ENCODE peak calls at places on chromosomes 2 and 18, in seven cellular contexts. M is SK-N-SH, J is neural progenitor cell, U is hepatocyte, L is OCI-LY7, R is GM23338, W is HCT116. T is an unnamed sample. For H3K79me2, the result is how much of the 10 kb centered on the place peaks cover.

GRCh38 chr2:60565472-60565871 is 12.0 kb upstream of the BCL11A start:
- DNase-seq in M (no peak), J (peak), U (peak), L (peak), R (peak), W (peak), T (peak)

GRCh38 chr18:79871481-79872091 is 73.8 kb downstream of the KCNG2 start:
- DNase-seq in M (peak), J (no peak), U (no peak), L (no peak), R (no peak), W (no peak), T (no peak)

GRCh38 chr2:118013724-118014491 is at the start of gene CCDC93:
- DNase-seq in M (peak), J (peak), U (peak), L (peak), R (peak), W (peak), T (peak)

GRCh38 chr2:85288244-85288725 is 39.5 kb downstream of the TGOLN2 start:
- DNase-seq in M (no peak), J (peak), U (peak), L (no peak), R (peak), W (peak), T (no peak)

GRCh38 chr2:207163053-207163814 is 2.5 kb downstream of the KLF7 start:
- DNase-seq in M (no peak), J (no peak), U (peak), L (no peak), R (peak), W (peak), T (no peak)

GRCh38 chr2:138997849-138998517 is 217.8 kb upstream of the NXPH2 start:
- DNase-seq in M (no peak), J (no peak), U (no peak), L (no peak), R (no peak), W (peak), T (no peak)

GRCh38 chr18:3456686-3457069 is 6.7 kb downstream of the TGIF1 start:
- DNase-seq in M (no peak), J (no peak), U (peak), L (no peak), R (no peak), W (no peak), T (no peak)

GRCh38 chr2:162828545-162828944 is 10.0 kb downstream of the KCNH7 start:
- DNase-seq in M (no peak), J (no peak), U (peak), L (no peak), R (no peak), W (no peak), T (peak)

GRCh38 chr2:72689579-72690170 is 136.2 kb downstream of the EXOC6B start:
- DNase-seq in M (no peak), J (no peak), U (no peak), L (no peak), R (no peak), W (no peak), T (no peak)

GRCh38 chr2:96830064-96830562 is 13.7 kb downstream of the ANKRD23 start:
- DNase-seq in M (no peak), J (no peak), U (no peak), L (no peak), R (no peak), W (no peak), T (no peak)

GRCh38 chr18:13163167-13163927 is 55.2 kb upstream of the LDLRAD4 start:
- DNase-seq in M (no peak), J (no peak), U (no peak), L (no peak), R (no peak), W (no peak), T (no peak)

GRCh38 chr2:200590090-200590489 is 4.3 kb downstream of the AOX1 start:
- DNase-seq in M (no peak), J (no peak), U (no peak), L (no peak), R (no peak), W (no peak), T (no peak)

GRCh38 chr2:241603686-241604085 is 33.3 kb downstream of the THAP4 start:
- DNase-seq in M (no peak), J (no peak), U (no peak), L (no peak), R (no peak), W (no peak), T (no peak)

GRCh38 chr2:23506460-23507266 is 121.7 kb downstream of the KLHL29 start:
- DNase-seq in M (no peak), J (no peak), U (no peak), L (no peak), R (no peak), W (no peak), T (no peak)

GRCh38 chr2:164913640-164914346 is 41.5 kb downstream of the SLC38A11 start:
- DNase-seq in M (no peak), J (no peak), U (peak), L (peak), R (no peak), W (no peak), T (peak)

GRCh38 chr2:123514808-123515207 is 510.3 kb upstream of the CNTNAP5 start:
- DNase-seq in M (no peak), J (peak), U (no peak), L (no peak), R (peak), W (no peak), T (no peak)

GRCh38 chr2:235577404-235578330 is 83.8 kb downstream of the AGAP1 start:
- DNase-seq in M (no peak), J (peak), U (no peak), L (no peak), R (no peak), W (no peak), T (no peak)

GRCh38 chr2:197286805-197287595 is 23.6 kb downstream of the ANKRD44 start:
- DNase-seq in M (no peak), J (no peak), U (peak), L (peak), R (no peak), W (no peak), T (no peak)

GRCh38 chr2:44285237-44285636 is 10.0 kb downstream of the SLC3A1 start:
- DNase-seq in M (no peak), J (no peak), U (peak), L (no peak), R (no peak), W (no peak), T (no peak)

GRCh38 chr2:173941567-173941966 is 23.6 kb downstream of the SP3 start:
- DNase-seq in M (no peak), J (no peak), U (no peak), L (no peak), R (no peak), W (no peak), T (no peak)

GRCh38 chr2:166439078-166439477 is 55.0 kb downstream of the SCN7A start:
- DNase-seq in M (no peak), J (no peak), U (no peak), L (no peak), R (no peak), W (no peak), T (no peak)

GRCh38 chr2:156380117-156380645 is 47.7 kb upstream of the NR4A2 start:
- DNase-seq in M (no peak), J (peak), U (no peak), L (no peak), R (no peak), W (no peak), T (peak)

GRCh38 chr18:78611201-78611800 is 368.3 kb upstream of the SALL3 start:
- DNase-seq in M (no peak), J (no peak), U (no peak), L (no peak), R (no peak), W (no peak), T (no peak)

GRCh38 chr2:154402138-154402714 is 296.3 kb upstream of the KCNJ3 start:
- DNase-seq in M (peak), J (peak), U (peak), L (peak), R (peak), W (peak), T (peak)

GRCh38 chr2:73059106-73059505 is 12.4 kb downstream of the SFXN5 start:
- DNase-seq in M (no peak), J (no peak), U (no peak), L (no peak), R (no peak), W (no peak), T (no peak)

GRCh38 chr2:24825883-24826800 is 32.9 kb downstream of the CENPO start:
- DNase-seq in M (peak), J (no peak), U (no peak), L (peak), R (peak), W (no peak), T (no peak)

GRCh38 chr2:25215948-25216679 is 47.7 kb upstream of the POMC start:
- DNase-seq in M (peak), J (peak), U (peak), L (peak), R (peak), W (no peak), T (no peak)

GRCh38 chr2:106851475-106851874 is 34.5 kb downstream of the ST6GAL2 start:
- DNase-seq in M (no peak), J (no peak), U (no peak), L (no peak), R (no peak), W (no peak), T (no peak)

GRCh38 chr2:83369601-83370418 is 1089.3 kb downstream of the SUCLG1 start:
- DNase-seq in M (no peak), J (no peak), U (no peak), L (no peak), R (no peak), W (no peak), T (no peak)

GRCh38 chr2:48399828-48400552 is 130.0 kb upstream of the STON1 start:
- DNase-seq in M (no peak), J (no peak), U (no peak), L (no peak), R (no peak), W (no peak), T (no peak)

GRCh38 chr18:43863180-43863579 is 585.9 kb upstream of the SYT4 start:
- DNase-seq in M (no peak), J (no peak), U (no peak), L (no peak), R (no peak), W (no peak), T (no peak)

GRCh38 chr2:64876137-64876647 is 113.0 kb upstream of the SLC1A4 start:
- DNase-seq in M (no peak), J (peak), U (peak), L (no peak), R (peak), W (peak), T (no peak)

GRCh38 chr2:143476421-143477084 is 347.3 kb downstream of the ARHGAP15 start:
- DNase-seq in M (no peak), J (no peak), U (no peak), L (no peak), R (no peak), W (no peak), T (no peak)

GRCh38 chr2:47521666-47522285 is 118.8 kb downstream of the MSH2 start:
- DNase-seq in M (no peak), J (no peak), U (no peak), L (peak), R (no peak), W (no peak), T (no peak)

GRCh38 chr18:36297419-36298112 is at the start of gene FHOD3:
- DNase-seq in M (peak), J (peak), U (peak), L (no peak), R (peak), W (no peak), T (peak)

GRCh38 chr2:202149155-202149762 is 76.2 kb downstream of the KIAA2012 start:
- DNase-seq in M (no peak), J (peak), U (no peak), L (no peak), R (peak), W (no peak), T (no peak)

GRCh38 chr18:8084160-8084559 is 517.0 kb downstream of the PTPRM start:
- DNase-seq in M (peak), J (peak), U (peak), L (peak), R (peak), W (peak), T (peak)

GRCh38 chr2:71353247-71353646 is 21.7 kb downstream of the ZNF638 start:
- DNase-seq in M (no peak), J (no peak), U (no peak), L (no peak), R (no peak), W (no peak), T (no peak)

GRCh38 chr2:71341645-71342044 is 10.1 kb downstream of the ZNF638 start:
- DNase-seq in M (no peak), J (no peak), U (no peak), L (no peak), R (no peak), W (no peak), T (no peak)

GRCh38 chr2:71348302-71348701 is 16.7 kb downstream of the ZNF638 start:
- DNase-seq in M (no peak), J (peak), U (peak), L (no peak), R (peak), W (no peak), T (no peak)

GRCh38 chr2:71346065-71346464 is 14.5 kb downstream of the ZNF638 start:
- DNase-seq in M (no peak), J (no peak), U (no peak), L (no peak), R (no peak), W (no peak), T (no peak)

GRCh38 chr2:71347517-71347916 is 15.9 kb downstream of the ZNF638 start:
- DNase-seq in M (no peak), J (peak), U (peak), L (peak), R (peak), W (no peak), T (peak)
- H3K79me2 ChIP-seq in M (half or more), J (half or more), U (half or more), L (half or more), R (half or more), W (half or more), T (half or more)

DNA sequence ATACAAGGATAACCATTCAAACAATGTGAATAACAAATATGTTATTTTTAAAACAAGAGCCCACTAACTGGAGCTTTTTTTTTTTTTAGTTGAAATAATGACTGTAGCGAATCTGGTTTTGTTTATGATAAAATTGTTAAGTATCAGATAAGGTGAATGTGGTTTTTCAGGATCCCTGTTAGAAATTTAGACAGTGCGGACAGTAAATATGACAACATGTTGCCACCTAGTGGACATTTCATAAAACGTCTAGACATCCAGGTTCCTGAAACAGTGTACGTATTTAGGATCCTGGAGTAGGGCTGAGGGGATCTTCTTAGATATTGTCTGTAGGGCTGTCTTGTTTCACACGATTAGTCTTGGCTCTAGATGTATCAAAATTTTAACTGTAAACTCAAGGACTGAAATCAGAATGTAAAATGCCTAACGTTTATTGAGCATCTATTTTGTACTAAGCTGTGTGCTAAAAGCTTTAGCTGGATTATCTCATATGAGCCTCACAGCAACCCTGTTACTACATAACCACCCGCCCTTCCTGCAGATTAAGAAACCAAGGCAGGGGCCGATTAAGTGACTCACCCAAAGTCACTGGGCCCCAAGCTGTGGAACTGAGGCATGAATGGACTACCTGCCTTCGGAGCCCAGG is 23.9 kb upstream of the CCDC68 start:
- DNase-seq in M (peak), J (peak), U (peak), L (peak), R (peak), W (peak), T (peak)
- TF ChIP-seq EZH2phosphoT487 in M (no peak), J (no peak), U (no peak), L (no peak), R (no peak), W (no peak), T (no peak)

GRCh38 chr18:48930926-48931325 is 19.8 kb downstream of the SMAD7 start:
- DNase-seq in M (no peak), J (no peak), U (no peak), L (no peak), R (no peak), W (no peak), T (no peak)
- H3K79me2 ChIP-seq in M (half or more), J (under half), U (half or more), L (half or more), R (half or more), W (under half), T (half or more)

GRCh38 chr18:42105382-42105781 is 150.3 kb downstream of the PIK3C3 start:
- DNase-seq in M (no peak), J (peak), U (no peak), L (no peak), R (no peak), W (no peak), T (peak)
- TF ChIP-seq EZH2phosphoT487 in M (no peak), J (no peak), U (no peak), L (no peak), R (no peak), W (no peak), T (no peak)

GRCh38 chr18:58657494-58657893 is 13.8 kb upstream of the MALT1 start:
- DNase-seq in M (no peak), J (no peak), U (no peak), L (no peak), R (no peak), W (no peak), T (no peak)
- H3K79me2 ChIP-seq in M (under half), J (under half), U (under half), L (under half), R (under half), W (under half), T (under half)

DNA sequence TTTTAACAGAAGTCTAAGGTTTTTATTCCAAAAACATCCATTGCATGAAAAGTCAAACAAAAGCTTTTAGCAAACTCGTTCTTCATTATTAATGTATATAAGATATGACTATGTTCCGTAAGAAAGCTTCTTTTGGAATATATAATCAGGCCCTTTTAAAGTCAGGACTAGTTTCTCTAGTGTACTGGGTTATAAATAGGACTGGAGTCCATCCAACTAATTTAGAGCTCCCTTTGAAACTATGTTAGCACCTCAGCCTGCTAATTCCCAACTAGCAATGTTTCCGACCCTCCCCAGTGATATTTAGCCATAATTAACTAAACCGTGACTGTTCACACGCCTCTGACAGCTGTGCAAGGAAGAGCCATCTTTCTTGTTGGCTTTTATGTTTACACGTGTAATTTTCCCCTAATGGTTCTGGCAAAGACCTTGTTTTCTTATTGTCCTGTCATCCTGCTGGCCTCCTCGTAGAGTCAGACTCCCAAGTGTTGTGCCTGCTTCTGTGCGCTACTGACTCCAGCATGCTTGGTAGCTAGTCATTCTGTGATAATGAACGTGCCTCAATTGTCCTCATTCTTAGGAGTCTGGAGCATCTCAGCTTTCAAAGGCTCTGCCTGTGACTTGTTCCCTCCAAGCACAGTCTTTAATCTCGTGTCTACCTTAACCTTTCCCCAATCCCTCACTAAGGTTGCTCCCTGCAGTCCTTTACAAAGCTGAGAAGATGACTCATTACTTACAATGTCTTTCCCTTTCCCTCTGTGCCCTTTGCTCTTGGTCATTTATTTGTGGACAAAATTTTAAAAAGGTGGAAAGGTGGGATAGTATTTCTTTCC is 172.2 kb upstream of the RASGRP3 start:
- DNase-seq in M (no peak), J (no peak), U (peak), L (no peak), R (no peak), W (peak), T (no peak)
- TF ChIP-seq EZH2phosphoT487 in M (no peak), J (no peak), U (no peak), L (no peak), R (no peak), W (no peak), T (no peak)

DNA sequence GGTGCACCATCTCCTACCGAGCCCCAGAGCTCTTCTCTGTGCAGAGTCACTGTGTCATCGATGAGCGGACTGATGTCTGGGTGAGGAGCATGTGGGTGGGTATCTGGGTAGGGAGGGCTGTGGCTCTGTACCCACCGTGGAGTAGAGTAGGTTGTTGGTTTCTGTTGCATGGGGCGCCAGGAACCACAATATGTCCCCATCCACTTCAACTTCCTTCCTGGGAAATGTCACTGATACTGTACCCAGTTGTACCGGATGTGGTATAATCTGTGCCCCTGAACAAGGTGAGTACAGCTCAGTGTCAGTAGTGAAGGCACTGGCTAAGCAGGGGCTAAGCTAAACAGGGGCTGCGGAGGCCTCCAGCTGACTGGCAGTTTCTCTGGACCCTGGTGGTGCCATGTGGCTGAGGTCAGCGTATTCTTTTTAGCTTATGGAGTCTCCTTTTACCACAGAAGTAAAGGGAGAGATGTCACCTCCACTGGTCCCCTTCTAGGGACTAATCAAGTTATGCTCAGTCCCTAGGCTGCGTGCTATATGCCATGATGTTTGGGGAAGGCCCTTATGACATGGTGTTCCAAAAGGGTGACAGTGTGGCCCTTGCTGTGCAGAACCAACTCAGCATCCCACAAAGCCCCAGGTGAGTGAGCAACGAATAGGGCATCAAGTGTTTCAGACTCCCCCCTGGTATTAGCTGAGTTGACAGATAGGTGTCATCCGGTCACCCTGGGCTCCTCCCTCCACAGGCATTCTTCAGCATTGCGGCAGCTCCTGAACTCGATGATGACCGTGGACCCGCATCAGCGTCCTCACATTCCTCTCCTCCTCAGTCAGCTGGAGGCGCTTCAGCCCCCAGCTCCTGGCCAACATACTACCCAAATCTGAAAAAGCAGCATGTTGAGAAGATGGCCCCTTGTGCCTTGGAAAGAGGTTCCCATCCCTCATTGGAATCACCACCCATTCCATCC is 2.7 kb downstream of the STK16 start:
- DNase-seq in M (no peak), J (no peak), U (no peak), L (peak), R (peak), W (no peak), T (peak)
- H3K79me2 ChIP-seq in M (under half), J (under half), U (under half), L (half or more), R (under half), W (under half), T (half or more)

GRCh38 chr2:239544846-239545465 is 144.1 kb upstream of the HDAC4 start:
- DNase-seq in M (no peak), J (no peak), U (no peak), L (peak), R (no peak), W (no peak), T (no peak)
- TF ChIP-seq EZH2phosphoT487 in M (no peak), J (no peak), U (no peak), L (no peak), R (no peak), W (no peak), T (no peak)